ENCODE peak calls at places on chromosome 13, in nine cellular contexts. R, P, Z, H, D, M, U, V and Q are unnamed samples.

GRCh38 chr13:90414691-90415596 is 932.5 kb upstream of the MIR17HG start:
- DNase-seq in U (no peak), H (peak; percentile 20), P (peak; percentile 66), Z (no peak), D (no peak), M (no peak), R (no peak), V (no peak), Q (peak; percentile 80)

GRCh38 chr13:85093808-85094207 is 705.4 kb downstream of the SLITRK6 start:
- DNase-seq in Z (no peak), M (no peak), P (no peak), R (peak; percentile 18), U (no peak), V (no peak), H (no peak), D (no peak), Q (peak; percentile 8)

GRCh38 chr13:31242935-31243334 is 43.2 kb downstream of the B3GLCT start:
- DNase-seq in D (no peak), V (no peak), M (no peak), U (no peak), P (no peak), R (no peak), Z (no peak), H (no peak), Q (no peak)

GRCh38 chr13:108360139-108360538 is 90.6 kb downstream of the TNFSF13B start:
- DNase-seq in M (no peak), U (no peak), D (no peak), Z (no peak), R (no peak), P (no peak), H (no peak), V (no peak), Q (no peak)

GRCh38 chr13:51786425-51787010 is 17.4 kb downstream of the DHRS12 start:
- DNase-seq in U (no peak), H (no peak), D (no peak), Z (no peak), M (no peak), V (no peak), R (no peak), P (no peak), Q (no peak)

GRCh38 chr13:85313761-85314503 is 485.3 kb downstream of the SLITRK6 start:
- DNase-seq in P (peak; percentile 64), Z (no peak), U (no peak), D (no peak), H (peak; percentile 17), R (no peak), V (no peak), M (no peak), Q (peak; percentile 67)

GRCh38 chr13:26759907-26760834 is at the start of gene GPR12:
- DNase-seq in R (no peak), V (no peak), U (no peak), H (no peak), D (no peak), P (peak; percentile 3), M (no peak), Z (no peak), Q (no peak)

GRCh38 chr13:23567792-23568480 is 2.3 kb upstream of the TNFRSF19 start:
- DNase-seq in P (no peak), H (no peak), U (no peak), M (no peak), D (peak; percentile 77), V (no peak), R (no peak), Z (no peak), Q (no peak)

GRCh38 chr13:82356667-82357066 is 1525.6 kb downstream of the SLITRK1 start:
- DNase-seq in M (no peak), V (no peak), P (no peak), Z (no peak), H (peak; percentile 2), D (no peak), R (no peak), U (no peak), Q (no peak)

GRCh38 chr13:72852207-72852606 is 70.3 kb downstream of the PIBF1 start:
- DNase-seq in H (no peak), M (no peak), P (no peak), U (no peak), V (no peak), D (no peak), R (no peak), Z (no peak), Q (no peak)

GRCh38 chr13:46676378-46676725 is 120.6 kb downstream of the ESD start:
- DNase-seq in U (no peak), Z (no peak), R (no peak), M (no peak), V (no peak), D (no peak), P (no peak), H (no peak), Q (no peak)

GRCh38 chr13:45851171-45851889 is at the start of gene SIAH3:
- DNase-seq in R (no peak), D (no peak), Z (no peak), P (peak; percentile 24), V (no peak), M (no peak), U (no peak), H (peak; percentile 2), Q (no peak)

GRCh38 chr13:93505104-93505952 is 278.7 kb downstream of the GPC6 start:
- DNase-seq in U (no peak), V (no peak), M (no peak), P (no peak), D (peak; percentile 57), H (no peak), Z (no peak), R (no peak), Q (peak; percentile 56)

GRCh38 chr13:66972659-66973058 is 257.5 kb downstream of the PCDH9 start:
- DNase-seq in V (no peak), Z (no peak), H (no peak), R (no peak), M (no peak), P (no peak), U (no peak), D (no peak), Q (peak; percentile 37)

GRCh38 chr13:95226051-95226450 is 75.2 kb downstream of the ABCC4 start:
- DNase-seq in R (no peak), D (no peak), Z (no peak), H (no peak), U (no peak), P (no peak), V (no peak), M (no peak), Q (no peak)

DNA sequence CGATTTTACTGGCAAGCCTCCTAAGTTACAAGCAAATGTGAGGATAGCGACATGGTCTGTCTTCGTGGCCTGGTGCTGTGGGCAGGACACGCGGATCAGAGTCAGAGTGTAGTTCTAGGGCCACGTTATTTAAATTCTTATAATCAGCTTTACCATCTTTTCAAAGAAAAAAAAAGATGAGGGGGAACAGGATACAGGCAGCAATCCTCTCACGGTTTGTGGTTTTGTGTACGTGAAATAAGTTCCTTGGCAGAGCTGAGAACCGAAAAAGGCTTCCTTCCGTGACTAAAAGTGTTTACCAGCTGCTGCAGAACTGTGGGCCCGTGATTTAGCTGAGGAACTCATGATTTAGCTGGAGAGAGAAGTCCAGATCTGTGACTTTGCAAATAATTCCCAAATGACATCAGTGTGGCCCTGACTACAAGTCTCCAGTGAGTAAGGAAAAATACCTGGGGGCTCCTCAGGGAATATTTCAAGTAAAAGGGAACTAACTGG is 27.2 kb downstream of the RCBTB2 start:
- DNase-seq in P (no peak), H (no peak), D (no peak), M (no peak), Z (no peak), R (no peak), U (no peak), V (peak; percentile 41), Q (no peak)
- H3K4me3 ChIP-seq in P (no peak overlapping the region), H (no peak overlapping the region), D (no peak overlapping the region), M (peak overlapping the region; percentile 37), Z (no peak overlapping the region), R (no peak overlapping the region), U (no peak overlapping the region), V (no peak overlapping the region), Q (no peak overlapping the region)

DNA sequence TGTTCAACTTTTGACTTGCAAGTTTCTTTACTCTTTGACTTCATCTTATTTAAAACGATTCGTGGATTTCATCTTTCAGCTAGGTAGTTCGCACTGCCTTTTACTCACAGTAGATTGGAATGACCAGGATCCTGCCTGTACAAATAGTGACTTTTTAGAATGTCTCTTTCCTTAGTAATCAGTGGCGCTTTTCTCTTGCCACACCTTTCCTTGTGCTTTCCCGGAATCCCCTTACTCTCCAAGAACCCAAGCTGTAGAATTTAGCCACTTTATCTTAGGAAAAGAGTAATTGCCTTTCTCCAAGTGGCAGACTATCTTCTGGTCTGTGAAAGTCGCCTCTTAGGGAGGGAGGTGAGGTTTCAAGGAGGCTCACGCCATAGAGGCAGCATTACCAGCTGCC is 123.4 kb downstream of the LMO7 start:
- DNase-seq in H (no peak), P (no peak), M (no peak), R (no peak), V (no peak), D (peak; percentile 34), Z (no peak), U (no peak), Q (no peak)
- H3K4me1 ChIP-seq in H (peaks cover 25% of the 10 kb centered on the region), P (peaks cover 15% of the 10 kb centered on the region), M (no peaks in the 10 kb centered on the region), R (no peaks in the 10 kb centered on the region), V (peaks cover 12% of the 10 kb centered on the region), D (peaks cover 36% of the 10 kb centered on the region), Z (peaks cover 7% of the 10 kb centered on the region), U (peaks cover 25% of the 10 kb centered on the region), Q (no peaks in the 10 kb centered on the region)

DNA sequence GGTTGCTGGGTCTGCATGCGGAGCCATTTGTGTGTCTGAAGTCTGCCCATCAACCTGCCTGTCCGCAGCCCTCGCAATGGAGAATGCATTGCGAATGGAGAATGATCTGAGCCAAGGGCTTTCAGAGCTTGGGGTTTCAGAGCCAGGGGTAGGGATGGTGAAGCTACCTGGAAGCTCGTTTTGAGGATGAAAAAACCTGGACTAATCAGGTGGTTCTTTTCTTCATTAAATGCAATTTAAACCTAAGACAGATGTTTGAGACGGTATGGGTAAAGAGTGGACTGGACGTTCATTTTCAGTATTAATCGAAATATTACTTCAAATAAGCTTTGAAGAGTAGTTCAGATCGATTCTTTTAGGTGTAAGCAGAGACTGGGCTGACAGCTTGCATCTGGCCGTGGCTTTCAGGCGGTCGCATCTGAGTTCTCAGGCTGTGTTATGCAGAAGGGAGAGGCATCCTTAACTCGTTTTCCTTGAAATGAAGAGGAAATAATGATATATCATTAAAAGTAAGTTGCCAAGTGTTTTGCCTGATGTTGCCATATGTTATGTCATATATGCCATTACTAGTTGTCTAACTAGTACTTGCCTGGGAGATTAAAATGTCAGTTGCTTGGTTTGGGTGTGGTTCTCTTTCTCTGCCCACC is 801 bp downstream of the MCF2L start:
- DNase-seq in R (no peak), U (no peak), H (no peak), Z (no peak), V (peak; percentile 4), M (no peak), P (no peak), D (no peak), Q (no peak)
- H3K4me3 ChIP-seq in R (peak overlapping the region; percentile 42), U (peak overlapping the region; percentile 57), H (no peak overlapping the region), Z (peak overlapping the region; percentile 56), V (no peak overlapping the region), M (peak overlapping the region; percentile 89), P (no peak overlapping the region), D (peak overlapping the region; percentile 69), Q (no peak overlapping the region)

DNA sequence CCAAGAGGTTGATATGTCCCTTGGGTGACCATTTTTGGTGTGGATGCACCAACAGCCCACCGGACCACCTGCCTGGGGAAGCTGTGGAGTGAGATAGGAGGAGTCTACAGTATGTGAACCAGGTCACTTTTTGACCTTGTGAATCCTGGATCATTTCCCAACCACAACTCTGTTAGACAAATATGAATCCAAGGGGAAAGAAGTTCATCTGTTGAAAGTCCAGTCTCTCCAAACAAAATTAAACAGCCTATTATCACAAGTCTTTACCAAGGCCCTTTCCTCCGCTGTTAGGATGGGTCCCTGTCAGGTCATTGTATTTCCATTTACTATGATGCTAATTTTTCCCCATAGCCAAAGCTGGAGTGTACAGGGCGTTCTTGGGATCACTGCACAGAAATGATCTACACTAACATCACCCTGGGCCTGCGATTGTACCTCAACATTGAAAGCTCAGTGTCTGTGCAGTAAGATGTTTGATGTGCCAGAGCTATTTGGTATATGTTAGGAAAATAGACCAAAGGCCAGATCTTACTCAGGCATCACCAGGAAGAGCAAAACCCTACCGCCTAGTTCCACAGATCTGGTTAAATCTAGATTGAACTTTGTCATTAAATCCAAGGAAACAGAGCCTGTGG is 117.1 kb downstream of the STARD13 start:
- DNase-seq in P (no peak), M (no peak), Z (no peak), U (no peak), H (no peak), R (no peak), D (peak; percentile 96), V (no peak), Q (peak; percentile 42)
- H3K4me1 ChIP-seq in P (peaks cover 22% of the 10 kb centered on the region), M (no peaks in the 10 kb centered on the region), Z (no peaks in the 10 kb centered on the region), U (peaks cover 14% of the 10 kb centered on the region), H (no peaks in the 10 kb centered on the region), R (no peaks in the 10 kb centered on the region), D (peaks cover 71% of the 10 kb centered on the region), V (no peaks in the 10 kb centered on the region), Q (peaks cover 34% of the 10 kb centered on the region)